ENCODE peak calls at places on chromosomes 7 and 10, in five cellular contexts. Y is fibroblast of mammary gland, A is colonic mucosa, D is neural crest cell, P is ovary. K is an unnamed sample.

GRCh38 chr10:8962249-8962648 is 907.8 kb downstream of the GATA3 start:
- DNase-seq in D (no peak), A (no peak), P (no peak), Y (no peak), K (no peak)

GRCh38 chr10:62059424-62059913 is 158.0 kb downstream of the ARID5B start:
- DNase-seq in Y (peak), A (no peak), P (no peak), D (no peak), K (no peak)

GRCh38 chr7:127594490-127594889 is 954 bp downstream of the FSCN3 start:
- DNase-seq in P (no peak), A (peak), Y (no peak), D (no peak), K (no peak)

GRCh38 chr7:45421826-45422225 is 152.3 kb upstream of the ADCY1 start:
- DNase-seq in Y (peak), D (no peak), A (no peak), P (no peak), K (no peak)

GRCh38 chr10:69316313-69317059 is 38.2 kb downstream of the HK1 start:
- DNase-seq in Y (peak), A (no peak), P (no peak), D (no peak), K (no peak)

GRCh38 chr7:147411011-147411614 is 1179.5 kb upstream of the C7orf33 start:
- DNase-seq in D (no peak), A (no peak), Y (no peak), P (no peak), K (no peak)

GRCh38 chr10:18164771-18165361 is 24.6 kb downstream of the CACNB2 start:
- DNase-seq in A (no peak), P (no peak), Y (peak), D (no peak), K (no peak)

GRCh38 chr7:113561446-113561845 is 357.4 kb downstream of the PPP1R3A start:
- DNase-seq in P (no peak), A (no peak), D (no peak), Y (peak), K (no peak)

GRCh38 chr7:75719626-75720025 is 19.1 kb downstream of the HIP1 start:
- DNase-seq in D (no peak), Y (no peak), P (no peak), A (no peak), K (no peak)

GRCh38 chr10:78342787-78343186 is 309.1 kb downstream of the RPS24 start:
- DNase-seq in D (no peak), P (no peak), Y (no peak), A (peak), K (peak)

GRCh38 chr7:158037211-158037610 is 550.4 kb downstream of the PTPRN2 start:
- DNase-seq in P (no peak), D (no peak), Y (no peak), A (no peak), K (no peak)

GRCh38 chr10:101763141-101763540 is 12.8 kb downstream of the FGF8 start:
- DNase-seq in A (no peak), D (no peak), P (no peak), Y (no peak), K (no peak)

DNA sequence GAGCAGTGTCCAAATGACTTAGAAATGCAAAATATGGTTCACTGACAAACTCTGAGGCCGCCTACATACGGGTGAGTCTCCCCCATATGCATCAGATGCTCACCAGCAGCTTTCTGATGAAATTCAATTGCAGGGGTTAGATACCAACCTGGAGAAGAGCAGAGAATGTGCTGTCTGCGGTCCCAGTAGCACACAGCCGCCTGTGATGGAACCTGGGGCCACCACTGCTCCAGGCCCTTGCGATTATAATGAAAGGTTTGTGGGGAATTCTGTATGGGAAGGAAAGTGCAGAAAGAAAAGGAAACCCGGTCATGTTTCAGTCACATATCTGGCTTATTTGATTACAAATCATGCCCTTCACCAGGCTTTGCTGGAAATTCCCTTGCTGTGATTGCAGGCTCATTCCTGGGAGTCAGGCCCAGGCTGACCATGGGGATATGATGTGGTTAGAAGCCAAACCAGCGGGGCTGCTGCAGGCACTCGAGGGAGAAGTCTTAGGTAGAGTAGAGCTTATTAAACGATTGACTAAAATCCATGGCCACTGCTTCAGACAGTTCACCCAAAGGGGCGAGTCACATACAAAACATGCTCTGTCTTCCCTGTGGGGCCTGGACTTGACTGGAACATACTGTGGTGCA is 16.4 kb downstream of the PKD1L1 start:
- DNase-seq in P (no peak), A (no peak), Y (peak), D (no peak), K (no peak)
- TF ChIP-seq CTCF in P (no peak), A (no peak), Y (no peak), D (no peak), K (no peak)

GRCh38 chr7:105805619-105806018 is 70.8 kb downstream of the ATXN7L1 start:
- DNase-seq in D (no peak), Y (peak), A (no peak), P (no peak), K (no peak)
- TF ChIP-seq CTCF in D (no peak), Y (no peak), A (no peak), P (no peak), K (no peak)

GRCh38 chr7:143323650-143324049 is 7.7 kb downstream of the CLCN1 start:
- DNase-seq in Y (no peak), P (no peak), A (no peak), D (no peak), K (no peak)
- TF ChIP-seq CTCF in Y (no peak), P (no peak), A (no peak), D (no peak), K (no peak)

DNA sequence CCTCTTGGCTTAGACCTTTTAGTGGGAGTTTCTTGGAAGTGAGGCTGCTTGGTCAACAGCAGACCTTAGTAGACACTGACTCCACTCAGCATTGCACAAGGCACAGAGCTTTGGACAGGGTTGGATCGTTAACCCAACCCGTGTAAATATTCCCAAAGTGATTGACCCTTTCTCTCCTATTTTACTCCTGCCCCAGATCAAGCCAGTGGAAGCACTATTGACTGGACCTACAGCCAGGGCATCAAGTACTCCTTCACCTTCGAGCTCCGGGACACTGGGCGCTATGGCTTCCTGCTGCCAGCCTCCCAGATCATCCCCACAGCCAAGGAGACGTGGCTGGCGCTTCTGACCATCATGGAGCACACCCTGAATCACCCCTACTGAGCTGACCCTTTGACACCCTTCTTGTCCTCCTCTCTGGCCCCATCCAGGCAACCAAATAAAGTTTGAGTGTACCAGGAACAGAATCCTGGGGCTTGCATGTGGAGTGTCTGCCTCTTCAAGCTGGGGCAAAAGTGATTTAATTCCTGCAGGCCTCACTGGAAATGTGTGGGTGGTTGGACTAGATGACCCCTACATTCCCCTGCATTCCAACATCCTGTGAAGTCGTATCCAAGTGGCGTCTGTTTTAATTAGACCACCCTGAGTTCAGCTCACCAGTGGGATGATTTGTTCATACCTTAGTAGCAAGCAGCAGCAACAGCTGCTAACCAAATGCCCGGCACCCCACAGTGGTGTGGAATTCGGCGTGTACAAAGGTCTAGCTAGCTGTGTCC is 7.5 kb downstream of the CPA1 start:
- DNase-seq in A (no peak), P (no peak), D (no peak), Y (peak), K (no peak)
- TF ChIP-seq CTCF in A (no peak), P (no peak), D (no peak), Y (no peak), K (no peak)

DNA sequence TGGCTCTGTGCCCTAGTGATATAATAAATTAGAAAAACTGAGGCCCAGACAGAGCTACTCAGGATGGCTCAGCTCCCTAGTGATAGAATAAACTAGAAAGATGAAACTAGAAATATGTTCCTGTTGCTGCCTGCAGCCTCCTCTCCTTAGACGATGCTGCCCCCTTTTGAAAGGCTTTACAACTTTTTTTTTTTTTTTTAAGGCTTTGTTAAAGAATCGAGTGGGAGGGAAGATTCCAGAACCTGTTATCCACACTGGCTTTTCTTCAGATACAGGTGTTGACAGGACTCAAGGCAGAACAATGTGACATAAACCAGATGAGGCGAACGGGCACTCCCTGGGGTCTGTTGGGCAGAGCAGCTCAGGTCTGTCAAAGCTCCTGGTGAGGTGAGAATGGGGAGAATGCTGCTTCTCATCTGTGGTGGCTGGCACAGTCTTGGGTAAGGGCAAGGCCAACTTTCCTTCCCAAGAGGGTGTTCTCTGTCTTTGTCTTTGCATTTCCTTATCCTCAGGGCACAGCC is 175.1 kb downstream of the COBL start:
- DNase-seq in P (no peak), A (no peak), Y (peak), D (no peak), K (no peak)
- TF ChIP-seq CTCF in P (no peak), A (peak), Y (peak), D (peak), K (peak)

DNA sequence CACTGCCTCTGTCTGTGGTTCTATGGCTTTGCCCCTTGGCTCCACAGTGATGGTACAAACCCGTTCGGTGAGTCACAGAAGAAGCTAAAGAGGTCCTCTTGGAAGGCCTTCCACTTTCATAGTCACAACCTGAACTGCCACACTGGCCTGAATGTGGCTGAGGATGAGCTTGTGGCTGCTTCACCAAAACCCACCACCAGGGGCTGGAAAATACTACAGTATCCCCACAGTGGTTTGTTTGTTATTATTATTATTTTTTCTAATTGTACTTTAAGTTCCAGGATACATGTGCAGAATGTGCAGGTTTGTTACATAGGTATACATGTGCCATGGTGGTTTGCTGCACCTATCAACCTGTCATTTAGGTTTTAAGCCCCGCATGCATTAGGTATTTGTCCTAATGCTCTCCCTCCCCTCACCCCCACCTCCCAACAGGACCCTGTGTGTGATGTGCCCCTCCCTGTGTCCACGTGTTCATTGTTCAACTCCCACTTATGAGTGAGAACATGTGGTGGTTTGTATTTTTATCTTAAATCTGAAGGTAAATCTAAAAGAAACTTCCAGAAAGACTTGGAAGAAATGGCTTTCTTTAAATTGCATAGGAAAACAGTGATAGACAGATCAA is 160.8 kb upstream of the NPSR1 start:
- DNase-seq in D (peak), A (no peak), P (no peak), Y (no peak), K (no peak)
- TF ChIP-seq CTCF in D (peak), A (no peak), P (no peak), Y (peak), K (peak)

GRCh38 chr10:131858118-131858515 is 42.7 kb upstream of the PPP2R2D start:
- DNase-seq in Y (no peak), P (no peak), D (no peak), A (no peak), K (no peak)
- TF ChIP-seq CTCF in Y (no peak), P (no peak), D (no peak), A (no peak), K (no peak)

K was measured in progenitor cell of endocrine pancreas.